ENCODE peak calls at places on chromosomes 6 and 20, in eight cellular contexts. V, L, I, X, J, W, U and S are unnamed samples.

GRCh38 chr6:163180874-163181541 is 233.5 kb upstream of the QKI start:
- ATAC-seq in U (peak; percentile 96), L (peak; percentile 59), X (peak; percentile 93), I (peak; percentile 87), W (peak; percentile 96), V (peak; percentile 99), J (peak; percentile 85), S (peak; percentile 74)

GRCh38 chr6:166905505-166906134 is 50.7 kb downstream of the RNASET2 start:
- ATAC-seq in W (no peak), X (no peak), V (no peak), I (no peak), J (no peak), L (no peak), U (no peak), S (no peak)

GRCh38 chr20:22732751-22733150 is 148.4 kb upstream of the FOXA2 start:
- ATAC-seq in J (no peak), L (no peak), V (no peak), I (no peak), X (no peak), W (no peak), U (no peak), S (no peak)

GRCh38 chr6:4916954-4917561 is 86.8 kb downstream of the RPP40 start:
- ATAC-seq in V (no peak), I (no peak), X (no peak), J (no peak), L (no peak), W (no peak), U (no peak), S (no peak)

GRCh38 chr6:109671721-109672120 is 19.3 kb downstream of the AK9 start:
- ATAC-seq in U (no peak), X (no peak), V (no peak), W (no peak), I (no peak), J (no peak), L (peak; percentile 78), S (no peak)

GRCh38 chr6:159984268-159984786 is 15.4 kb downstream of the IGF2R start:
- ATAC-seq in W (no peak), I (peak; percentile 31), X (no peak), V (no peak), J (no peak), L (peak; percentile 18), U (no peak), S (no peak)

GRCh38 chr20:44389871-44390270 is 34.4 kb downstream of the HNF4A start:
- ATAC-seq in L (no peak), U (no peak), X (no peak), V (no peak), I (no peak), W (no peak), J (no peak), S (no peak)

GRCh38 chr6:79676785-79677736 is 45.9 kb downstream of the SH3BGRL2 start:
- ATAC-seq in W (no peak), J (peak; percentile 30), V (peak; percentile 91), I (no peak), L (no peak), U (no peak), X (no peak), S (no peak)

GRCh38 chr6:551405-551804 is 105.5 kb downstream of the HUS1B start:
- ATAC-seq in V (peak; percentile 10), J (no peak), W (no peak), I (peak; percentile 60), X (no peak), U (peak; percentile 64), L (peak; percentile 44), S (no peak)

GRCh38 chr20:2767768-2768631 is 32.4 kb downstream of the CPXM1 start:
- ATAC-seq in V (peak; percentile 99), W (no peak), U (peak; percentile 73), L (peak; percentile 82), J (peak; percentile 97), I (peak; percentile 77), X (peak; percentile 42), S (no peak)

GRCh38 chr6:14573267-14573666 is 455.7 kb downstream of the CD83 start:
- ATAC-seq in L (no peak), I (no peak), V (no peak), J (no peak), X (peak; percentile 72), W (no peak), U (no peak), S (no peak)

GRCh38 chr20:37276494-37277252 is 12.8 kb upstream of the MANBAL start:
- ATAC-seq in U (peak; percentile 66), I (peak; percentile 78), W (peak; percentile 98), J (peak; percentile 87), L (peak; percentile 95), X (peak; percentile 77), V (peak; percentile 74), S (peak; percentile 84)

GRCh38 chr6:11685411-11686093 is 93.1 kb downstream of the ADTRP start:
- ATAC-seq in W (no peak), V (no peak), X (no peak), U (peak; percentile 90), L (peak; percentile 63), J (no peak), I (no peak), S (no peak)

GRCh38 chr6:110399219-110400071 is 15.9 kb downstream of the DDO start:
- ATAC-seq in X (no peak), J (peak; percentile 51), I (peak; percentile 62), W (no peak), U (no peak), L (peak; percentile 58), V (peak; percentile 43), S (peak; percentile 45)

GRCh38 chr6:35745480-35745879 is 8.6 kb downstream of the ARMC12 start:
- ATAC-seq in U (no peak), W (no peak), L (no peak), V (no peak), I (peak; percentile 43), J (no peak), X (no peak), S (no peak)

DNA sequence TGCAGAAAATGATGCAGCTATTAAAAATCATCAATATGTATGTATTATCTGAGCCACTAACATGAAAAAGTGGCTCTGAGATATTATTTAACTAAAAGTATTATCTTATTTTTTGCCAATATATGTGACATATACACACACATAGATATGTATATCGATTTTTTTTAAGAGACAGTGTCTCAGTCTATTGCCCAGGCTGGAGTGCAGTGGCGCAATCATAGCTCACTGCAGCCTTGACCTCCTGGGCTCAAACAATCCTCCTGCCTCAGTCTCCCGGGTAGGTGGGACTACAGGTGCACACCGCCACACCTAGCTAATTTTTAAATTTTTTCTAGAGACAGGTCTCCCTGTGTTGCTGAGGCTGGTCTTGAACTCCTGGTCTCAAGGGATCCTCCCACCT is 1.6 kb upstream of the TRAF3IP2 start:
- ATAC-seq in X (no peak), U (no peak), J (no peak), V (no peak), W (no peak), L (no peak), I (no peak), S (no peak)
- TF ChIP-seq POLR2A in X (no peak), U (no peak), J (no peak), V (no peak), W (no peak), L (no peak), I (no peak), S (no peak)

GRCh38 chr20:1177680-1178079 is 7.1 kb downstream of the TMEM74B start:
- ATAC-seq in I (no peak), J (no peak), X (no peak), V (peak; percentile 25), U (peak; percentile 85), L (peak; percentile 38), W (no peak), S (no peak)
- TF ChIP-seq CTCF in I (no peak), J (no peak), X (no peak), V (no peak), U (peak; percentile 36), L (no peak), W (no peak), S (no peak)

GRCh38 chr20:40433341-40433861 is 255.6 kb downstream of the MAFB start:
- ATAC-seq in V (no peak), X (no peak), W (no peak), L (no peak), U (no peak), J (no peak), I (no peak), S (no peak)
- H3K27me3 ChIP-seq in V (no peaks in the 10 kb centered on the region), X (no peaks in the 10 kb centered on the region), W (no peaks in the 10 kb centered on the region), L (no peaks in the 10 kb centered on the region), U (peaks cover 5% of the 10 kb centered on the region), J (no peaks in the 10 kb centered on the region), I (no peaks in the 10 kb centered on the region), S (no peaks in the 10 kb centered on the region)

DNA sequence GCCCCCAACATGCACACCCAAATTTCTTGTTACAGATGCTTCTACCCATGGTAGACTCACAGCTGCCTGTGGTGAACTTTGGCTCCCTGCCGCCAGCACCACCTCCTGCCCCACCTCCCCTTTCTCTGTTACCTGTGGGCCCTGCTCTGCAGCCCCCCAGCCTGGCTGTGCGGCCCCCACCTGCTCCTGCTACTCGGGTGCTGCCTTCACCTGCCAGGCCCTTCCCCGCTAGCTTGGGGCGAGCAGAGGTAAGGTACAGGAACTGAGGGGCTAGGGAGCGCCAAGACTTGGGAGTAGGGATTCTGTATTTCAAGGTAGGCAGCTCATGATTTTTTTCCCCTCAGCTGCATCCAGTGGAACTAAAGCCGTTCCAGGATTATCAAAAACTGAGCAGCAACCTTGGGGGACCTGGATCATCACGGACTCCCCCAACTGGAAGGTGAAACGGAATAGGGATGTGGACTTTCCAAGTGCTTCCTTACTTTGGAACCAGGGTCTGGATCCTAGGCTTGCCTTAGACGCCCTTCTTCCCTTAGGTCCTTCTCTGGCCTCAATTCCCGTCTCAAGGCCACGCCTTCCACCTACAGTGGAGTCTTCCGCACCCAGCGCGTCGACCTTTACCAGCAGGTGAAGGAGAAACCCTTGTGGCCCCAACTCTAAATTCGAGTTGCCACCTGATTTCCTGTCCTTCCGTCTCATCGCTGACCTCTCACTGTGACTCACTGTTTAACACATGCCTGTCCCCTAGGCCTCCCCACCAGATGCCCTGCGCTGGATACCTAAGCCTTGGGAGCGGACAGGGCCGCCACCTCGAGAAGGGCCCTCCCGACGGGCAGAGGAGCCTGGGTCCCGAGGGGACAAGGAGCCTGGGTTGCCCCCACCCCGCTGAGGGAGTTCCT is 15.5 kb downstream of the BAG6 start:
- ATAC-seq in J (no peak), V (no peak), X (no peak), L (no peak), U (no peak), I (peak; percentile 8), W (no peak), S (no peak)
- TF ChIP-seq POLR2A in J (no peak), V (no peak), X (no peak), L (no peak), U (no peak), I (no peak), W (no peak), S (no peak)

DNA sequence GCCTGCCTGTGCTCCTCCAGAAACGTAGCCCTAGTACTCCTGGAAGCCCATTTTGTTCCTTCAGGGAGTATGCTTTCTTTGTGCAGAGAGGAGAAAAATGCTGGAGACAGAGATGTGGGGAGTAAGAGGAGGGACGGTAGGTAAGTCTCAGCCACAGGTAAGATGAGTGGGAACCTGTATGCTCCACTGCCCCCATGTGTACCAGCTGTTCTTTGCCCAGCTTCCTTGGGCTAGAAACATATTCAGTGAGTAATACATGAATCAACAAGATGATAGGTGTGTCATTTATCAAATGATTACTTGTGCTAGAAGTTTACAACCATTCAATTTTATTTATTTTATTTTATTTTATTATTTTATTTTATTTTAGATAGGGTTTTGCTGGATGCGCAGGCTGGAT is 13.6 kb upstream of the CEP85L start:
- ATAC-seq in I (no peak), X (no peak), U (no peak), L (no peak), V (no peak), J (no peak), W (no peak), S (no peak)
- TF ChIP-seq CTCF in I (no peak), X (no peak), U (no peak), L (no peak), V (no peak), J (no peak), W (no peak), S (no peak)